ENCODE peak calls at places on chromosomes 2 and 18, in ten cellular contexts. One of them, this sample, is unnamed.

GRCh38 chr2:10303174-10303633 is 500 bp downstream of the HPCAL1 start:
- DNase-seq in fibroblast of mammary gland: no peak
- DNase-seq in upper lobe of right lung: no peak
- DNase-seq in AG09319: no peak
- DNase-seq in IMR-90: no peak
- DNase-seq in natural killer cell: no peak
- DNase-seq in esophagus squamous epithelium: no peak
- DNase-seq in WTC11: no peak
- DNase-seq in Peyer's patch: no peak
- DNase-seq in HL-60: no peak
- DNase-seq in this sample: no peak

GRCh38 chr18:39604836-39605235 is 2039.2 kb upstream of the CELF4 start:
- DNase-seq in fibroblast of mammary gland: peak
- DNase-seq in upper lobe of right lung: no peak
- DNase-seq in AG09319: no peak
- DNase-seq in IMR-90: peak
- DNase-seq in natural killer cell: no peak
- DNase-seq in esophagus squamous epithelium: no peak
- DNase-seq in WTC11: no peak
- DNase-seq in Peyer's patch: no peak
- DNase-seq in HL-60: no peak
- DNase-seq in this sample: no peak

GRCh38 chr2:10252651-10253050 is 50.1 kb upstream of the HPCAL1 start:
- DNase-seq in fibroblast of mammary gland: no peak
- DNase-seq in upper lobe of right lung: peak
- DNase-seq in AG09319: no peak
- DNase-seq in IMR-90: no peak
- DNase-seq in natural killer cell: no peak
- DNase-seq in esophagus squamous epithelium: no peak
- DNase-seq in WTC11: peak
- DNase-seq in Peyer's patch: peak
- DNase-seq in HL-60: peak
- DNase-seq in this sample: no peak

GRCh38 chr2:186991766-186992417 is 142.9 kb upstream of the ZSWIM2 start:
- DNase-seq in fibroblast of mammary gland: no peak
- DNase-seq in upper lobe of right lung: no peak
- DNase-seq in AG09319: no peak
- DNase-seq in IMR-90: no peak
- DNase-seq in natural killer cell: no peak
- DNase-seq in esophagus squamous epithelium: no peak
- DNase-seq in WTC11: no peak
- DNase-seq in Peyer's patch: no peak
- DNase-seq in HL-60: no peak
- DNase-seq in this sample: no peak

GRCh38 chr2:37794717-37795116 is 123.3 kb upstream of the CDC42EP3 start:
- DNase-seq in fibroblast of mammary gland: peak
- DNase-seq in upper lobe of right lung: no peak
- DNase-seq in AG09319: peak
- DNase-seq in IMR-90: peak
- DNase-seq in natural killer cell: no peak
- DNase-seq in esophagus squamous epithelium: no peak
- DNase-seq in WTC11: no peak
- DNase-seq in Peyer's patch: no peak
- DNase-seq in HL-60: no peak
- DNase-seq in this sample: no peak

GRCh38 chr18:58871514-58872490 is 7.1 kb downstream of the ZNF532 start:
- DNase-seq in fibroblast of mammary gland: no peak
- DNase-seq in upper lobe of right lung: no peak
- DNase-seq in AG09319: no peak
- DNase-seq in IMR-90: peak
- DNase-seq in natural killer cell: no peak
- DNase-seq in esophagus squamous epithelium: no peak
- DNase-seq in WTC11: no peak
- DNase-seq in Peyer's patch: no peak
- DNase-seq in HL-60: no peak
- DNase-seq in this sample: no peak

GRCh38 chr2:212936572-212936971 is 214.8 kb downstream of the IKZF2 start:
- DNase-seq in fibroblast of mammary gland: no peak
- DNase-seq in upper lobe of right lung: no peak
- DNase-seq in AG09319: no peak
- DNase-seq in IMR-90: no peak
- DNase-seq in natural killer cell: no peak
- DNase-seq in esophagus squamous epithelium: no peak
- DNase-seq in WTC11: no peak
- DNase-seq in Peyer's patch: no peak
- DNase-seq in HL-60: no peak
- DNase-seq in this sample: no peak

GRCh38 chr2:28810384-28811285 is at the start of gene SPDYA:
- DNase-seq in fibroblast of mammary gland: peak
- DNase-seq in upper lobe of right lung: peak
- DNase-seq in AG09319: no peak
- DNase-seq in IMR-90: peak
- DNase-seq in natural killer cell: peak
- DNase-seq in esophagus squamous epithelium: no peak
- DNase-seq in WTC11: peak
- DNase-seq in Peyer's patch: peak
- DNase-seq in HL-60: peak
- DNase-seq in this sample: peak

GRCh38 chr2:63984606-63985359 is 34.4 kb downstream of the VPS54 start:
- DNase-seq in fibroblast of mammary gland: no peak
- DNase-seq in upper lobe of right lung: no peak
- DNase-seq in AG09319: no peak
- DNase-seq in IMR-90: no peak
- DNase-seq in natural killer cell: no peak
- DNase-seq in esophagus squamous epithelium: no peak
- DNase-seq in WTC11: no peak
- DNase-seq in Peyer's patch: no peak
- DNase-seq in HL-60: no peak
- DNase-seq in this sample: no peak

GRCh38 chr18:25883091-25883490 is 207.3 kb downstream of the SS18 start:
- DNase-seq in fibroblast of mammary gland: no peak
- DNase-seq in upper lobe of right lung: no peak
- DNase-seq in AG09319: no peak
- DNase-seq in IMR-90: no peak
- DNase-seq in natural killer cell: no peak
- DNase-seq in esophagus squamous epithelium: no peak
- DNase-seq in WTC11: no peak
- DNase-seq in Peyer's patch: no peak
- DNase-seq in HL-60: no peak
- DNase-seq in this sample: no peak

GRCh38 chr2:235414422-235414821 is 79.4 kb upstream of the AGAP1 start:
- DNase-seq in fibroblast of mammary gland: no peak
- DNase-seq in upper lobe of right lung: no peak
- DNase-seq in AG09319: no peak
- DNase-seq in IMR-90: no peak
- DNase-seq in natural killer cell: no peak
- DNase-seq in esophagus squamous epithelium: no peak
- DNase-seq in WTC11: no peak
- DNase-seq in Peyer's patch: no peak
- DNase-seq in HL-60: no peak
- DNase-seq in this sample: no peak

GRCh38 chr18:8800876-8801262 is 95.5 kb downstream of the MTCL1 start:
- DNase-seq in fibroblast of mammary gland: no peak
- DNase-seq in upper lobe of right lung: no peak
- DNase-seq in AG09319: no peak
- DNase-seq in IMR-90: no peak
- DNase-seq in natural killer cell: no peak
- DNase-seq in esophagus squamous epithelium: no peak
- DNase-seq in WTC11: no peak
- DNase-seq in Peyer's patch: no peak
- DNase-seq in HL-60: no peak
- DNase-seq in this sample: no peak

GRCh38 chr18:8800445-8800844 is 95.1 kb downstream of the MTCL1 start:
- DNase-seq in fibroblast of mammary gland: peak
- DNase-seq in upper lobe of right lung: no peak
- DNase-seq in AG09319: peak
- DNase-seq in IMR-90: peak
- DNase-seq in natural killer cell: no peak
- DNase-seq in esophagus squamous epithelium: no peak
- DNase-seq in WTC11: no peak
- DNase-seq in Peyer's patch: no peak
- DNase-seq in HL-60: no peak
- DNase-seq in this sample: no peak

GRCh38 chr18:8801263-8801901 is 96.0 kb downstream of the MTCL1 start:
- DNase-seq in fibroblast of mammary gland: peak
- DNase-seq in upper lobe of right lung: no peak
- DNase-seq in AG09319: peak
- DNase-seq in IMR-90: peak
- DNase-seq in natural killer cell: no peak
- DNase-seq in esophagus squamous epithelium: no peak
- DNase-seq in WTC11: no peak
- DNase-seq in Peyer's patch: no peak
- DNase-seq in HL-60: no peak
- DNase-seq in this sample: no peak

GRCh38 chr18:8803063-8803795 is 97.9 kb downstream of the MTCL1 start:
- DNase-seq in fibroblast of mammary gland: no peak
- DNase-seq in upper lobe of right lung: no peak
- DNase-seq in AG09319: no peak
- DNase-seq in IMR-90: no peak
- DNase-seq in natural killer cell: no peak
- DNase-seq in esophagus squamous epithelium: no peak
- DNase-seq in WTC11: no peak
- DNase-seq in Peyer's patch: no peak
- DNase-seq in HL-60: no peak
- DNase-seq in this sample: no peak

DNA sequence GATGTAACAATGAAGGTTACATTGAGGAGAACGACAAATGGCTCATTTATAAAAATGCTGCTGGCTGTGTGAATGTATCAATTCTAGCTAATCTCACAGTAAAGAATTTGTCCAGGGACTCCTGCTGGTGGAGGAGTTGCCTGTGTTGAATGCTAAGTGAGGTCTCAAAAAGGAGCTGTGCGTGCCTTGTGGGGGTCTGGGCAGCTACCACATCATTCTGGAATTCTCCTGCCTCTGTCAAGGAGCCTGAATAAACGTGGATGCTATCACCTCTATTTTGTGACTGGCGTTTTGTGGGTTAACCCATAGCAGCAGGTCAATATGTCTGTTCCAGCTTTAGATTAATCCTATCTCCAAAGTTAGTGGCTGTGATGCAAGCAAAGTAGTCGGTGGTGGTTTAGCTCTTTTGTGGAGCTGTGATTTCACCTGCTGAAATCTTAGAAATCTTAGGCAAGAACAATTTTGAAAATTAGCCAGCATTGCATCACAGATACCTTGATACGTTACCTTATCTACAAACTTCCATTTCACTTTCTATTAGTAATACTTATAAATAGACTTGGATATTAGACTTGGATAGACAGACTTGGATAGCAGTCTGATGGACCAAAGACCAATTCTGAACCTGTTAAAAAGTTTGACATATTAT is 96.8 kb downstream of the MTCL1 start:
- DNase-seq in fibroblast of mammary gland: no peak
- DNase-seq in upper lobe of right lung: no peak
- DNase-seq in AG09319: no peak
- DNase-seq in IMR-90: no peak
- DNase-seq in natural killer cell: no peak
- DNase-seq in esophagus squamous epithelium: no peak
- DNase-seq in WTC11: no peak
- DNase-seq in Peyer's patch: no peak
- DNase-seq in HL-60: no peak
- DNase-seq in this sample: no peak
- TF ChIP-seq CTCF in fibroblast of mammary gland: no peak
- TF ChIP-seq CTCF in upper lobe of right lung: no peak
- TF ChIP-seq CTCF in AG09319: no peak
- TF ChIP-seq CTCF in IMR-90: peak
- TF ChIP-seq CTCF in natural killer cell: no peak
- TF ChIP-seq CTCF in esophagus squamous epithelium: no peak
- TF ChIP-seq CTCF in WTC11: no peak
- TF ChIP-seq CTCF in Peyer's patch: no peak
- TF ChIP-seq CTCF in HL-60: no peak
- TF ChIP-seq CTCF in this sample: no peak

GRCh38 chr2:72757177-72757775 is 68.6 kb downstream of the EXOC6B start:
- DNase-seq in fibroblast of mammary gland: no peak
- DNase-seq in upper lobe of right lung: no peak
- DNase-seq in AG09319: no peak
- DNase-seq in IMR-90: peak
- DNase-seq in natural killer cell: no peak
- DNase-seq in esophagus squamous epithelium: no peak
- DNase-seq in WTC11: no peak
- DNase-seq in Peyer's patch: no peak
- DNase-seq in HL-60: no peak
- DNase-seq in this sample: no peak
- TF ChIP-seq CTCF in fibroblast of mammary gland: no peak
- TF ChIP-seq CTCF in upper lobe of right lung: no peak
- TF ChIP-seq CTCF in AG09319: no peak
- TF ChIP-seq CTCF in IMR-90: no peak
- TF ChIP-seq CTCF in natural killer cell: no peak
- TF ChIP-seq CTCF in esophagus squamous epithelium: no peak
- TF ChIP-seq CTCF in WTC11: no peak
- TF ChIP-seq CTCF in Peyer's patch: no peak
- TF ChIP-seq CTCF in HL-60: no peak
- TF ChIP-seq CTCF in this sample: no peak

GRCh38 chr2:238846503-238847431 is 1.1 kb upstream of the TWIST2 start:
- DNase-seq in fibroblast of mammary gland: no peak
- DNase-seq in upper lobe of right lung: no peak
- DNase-seq in AG09319: no peak
- DNase-seq in IMR-90: no peak
- DNase-seq in natural killer cell: no peak
- DNase-seq in esophagus squamous epithelium: no peak
- DNase-seq in WTC11: peak
- DNase-seq in Peyer's patch: no peak
- DNase-seq in HL-60: no peak
- DNase-seq in this sample: no peak
- TF ChIP-seq CTCF in fibroblast of mammary gland: no peak
- TF ChIP-seq CTCF in upper lobe of right lung: no peak
- TF ChIP-seq CTCF in AG09319: peak
- TF ChIP-seq CTCF in IMR-90: no peak
- TF ChIP-seq CTCF in natural killer cell: no peak
- TF ChIP-seq CTCF in esophagus squamous epithelium: no peak
- TF ChIP-seq CTCF in WTC11: no peak
- TF ChIP-seq CTCF in Peyer's patch: no peak
- TF ChIP-seq CTCF in HL-60: no peak
- TF ChIP-seq CTCF in this sample: peak

DNA sequence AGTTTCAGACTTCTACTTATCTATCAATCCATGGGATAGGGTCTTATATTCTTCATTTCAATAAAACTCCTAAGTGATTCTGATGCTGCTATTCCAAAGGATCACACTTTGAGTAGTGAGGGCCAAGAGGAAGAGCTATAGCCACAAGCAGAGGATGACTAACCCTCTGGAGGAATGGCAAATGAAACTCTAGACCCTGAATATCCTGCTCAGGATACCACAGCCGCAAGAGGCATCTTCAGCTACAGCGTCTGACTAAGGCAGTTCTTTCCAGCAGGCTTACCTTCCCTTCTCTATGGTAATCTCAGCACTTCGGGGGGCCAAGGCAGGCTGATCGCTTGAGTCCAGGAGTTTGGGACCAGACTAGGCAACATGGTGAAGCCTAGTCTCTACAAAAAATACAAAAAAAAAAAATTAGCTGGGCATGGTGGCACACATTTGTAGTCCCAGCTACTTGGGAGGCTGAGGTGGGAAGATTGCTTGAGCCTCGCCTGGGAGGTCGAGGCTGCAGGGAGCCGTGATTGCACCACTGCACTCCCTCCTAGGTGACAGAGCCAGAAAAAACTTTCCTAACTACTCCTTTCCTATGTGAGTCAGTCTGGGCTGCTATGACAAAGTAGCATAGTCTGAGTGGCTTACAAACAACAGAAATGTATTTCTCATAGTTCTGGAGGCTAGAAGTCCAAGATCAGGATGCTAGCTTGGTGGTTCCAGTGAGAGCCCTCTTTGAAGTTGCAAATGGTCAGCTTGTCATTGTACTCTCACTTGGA is 371.9 kb downstream of the IRS1 start:
- DNase-seq in fibroblast of mammary gland: peak
- DNase-seq in upper lobe of right lung: no peak
- DNase-seq in AG09319: no peak
- DNase-seq in IMR-90: peak
- DNase-seq in natural killer cell: no peak
- DNase-seq in esophagus squamous epithelium: no peak
- DNase-seq in WTC11: no peak
- DNase-seq in Peyer's patch: no peak
- DNase-seq in HL-60: no peak
- DNase-seq in this sample: no peak
- TF ChIP-seq CTCF in fibroblast of mammary gland: peak
- TF ChIP-seq CTCF in upper lobe of right lung: no peak
- TF ChIP-seq CTCF in AG09319: no peak
- TF ChIP-seq CTCF in IMR-90: peak
- TF ChIP-seq CTCF in natural killer cell: no peak
- TF ChIP-seq CTCF in esophagus squamous epithelium: no peak
- TF ChIP-seq CTCF in WTC11: no peak
- TF ChIP-seq CTCF in Peyer's patch: no peak
- TF ChIP-seq CTCF in HL-60: no peak
- TF ChIP-seq CTCF in this sample: no peak